ENCODE peak calls at places on chromosomes 1 and 21, in nine cellular contexts. L, J, V, Q, X, C, W, I and S are unnamed samples.

GRCh38 chr1:34086561-34086960 is 78.5 kb downstream of the CSMD2 start:
- DNase-seq in I (no peak), V (no peak), L (no peak), Q (no peak), J (no peak), C (peak; percentile 64), X (no peak), W (no peak), S (no peak)

GRCh38 chr1:185463433-185463832 is 146.4 kb upstream of the IVNS1ABP start:
- DNase-seq in W (no peak), C (no peak), V (no peak), X (no peak), Q (no peak), J (no peak), I (no peak), L (no peak), S (no peak)

GRCh38 chr1:54604572-54605370 is 18.6 kb downstream of the FAM151A start:
- DNase-seq in Q (peak; percentile 46), X (no peak), C (no peak), L (no peak), I (no peak), V (peak; percentile 46), W (no peak), J (no peak), S (no peak)

GRCh38 chr1:40696294-40696693 is 4.8 kb downstream of the NFYC start:
- DNase-seq in Q (no peak), C (no peak), W (no peak), X (no peak), L (no peak), I (no peak), J (no peak), V (no peak), S (no peak)

GRCh38 chr1:27606708-27607238 is 2.8 kb upstream of the AHDC1 start:
- DNase-seq in Q (no peak), W (no peak), I (peak; percentile 53), L (no peak), V (no peak), C (no peak), J (no peak), X (no peak), S (no peak)

GRCh38 chr1:230084408-230085177 is 17.6 kb downstream of the GALNT2 start:
- DNase-seq in Q (no peak), V (no peak), C (no peak), I (peak; percentile 59), J (peak; percentile 34), W (no peak), L (peak; percentile 62), X (peak; percentile 23), S (peak; percentile 63)

GRCh38 chr1:172086137-172086536 is 244.8 kb downstream of the DNM3 start:
- DNase-seq in V (no peak), J (no peak), Q (no peak), L (no peak), X (no peak), W (no peak), I (no peak), C (no peak), S (peak; percentile 29)

GRCh38 chr1:32394890-32395415 is 712 bp upstream of the BSDC1 start:
- DNase-seq in I (peak; percentile 56), J (no peak), X (no peak), C (no peak), V (no peak), W (no peak), L (no peak), Q (no peak), S (no peak)

GRCh38 chr1:208098758-208099157 is 145.4 kb downstream of the PLXNA2 start:
- DNase-seq in L (no peak), C (no peak), Q (no peak), X (no peak), V (no peak), J (no peak), I (no peak), W (no peak), S (no peak)

GRCh38 chr1:22276396-22276748 is 133.5 kb upstream of the WNT4 start:
- DNase-seq in V (no peak), J (no peak), I (no peak), W (no peak), Q (no peak), L (no peak), X (no peak), C (no peak), S (no peak)

GRCh38 chr1:18957136-18957521 is 653 bp upstream of the IFFO2 start:
- DNase-seq in W (no peak), V (no peak), I (no peak), X (no peak), C (no peak), J (no peak), L (no peak), Q (peak; percentile 84), S (no peak)

DNA sequence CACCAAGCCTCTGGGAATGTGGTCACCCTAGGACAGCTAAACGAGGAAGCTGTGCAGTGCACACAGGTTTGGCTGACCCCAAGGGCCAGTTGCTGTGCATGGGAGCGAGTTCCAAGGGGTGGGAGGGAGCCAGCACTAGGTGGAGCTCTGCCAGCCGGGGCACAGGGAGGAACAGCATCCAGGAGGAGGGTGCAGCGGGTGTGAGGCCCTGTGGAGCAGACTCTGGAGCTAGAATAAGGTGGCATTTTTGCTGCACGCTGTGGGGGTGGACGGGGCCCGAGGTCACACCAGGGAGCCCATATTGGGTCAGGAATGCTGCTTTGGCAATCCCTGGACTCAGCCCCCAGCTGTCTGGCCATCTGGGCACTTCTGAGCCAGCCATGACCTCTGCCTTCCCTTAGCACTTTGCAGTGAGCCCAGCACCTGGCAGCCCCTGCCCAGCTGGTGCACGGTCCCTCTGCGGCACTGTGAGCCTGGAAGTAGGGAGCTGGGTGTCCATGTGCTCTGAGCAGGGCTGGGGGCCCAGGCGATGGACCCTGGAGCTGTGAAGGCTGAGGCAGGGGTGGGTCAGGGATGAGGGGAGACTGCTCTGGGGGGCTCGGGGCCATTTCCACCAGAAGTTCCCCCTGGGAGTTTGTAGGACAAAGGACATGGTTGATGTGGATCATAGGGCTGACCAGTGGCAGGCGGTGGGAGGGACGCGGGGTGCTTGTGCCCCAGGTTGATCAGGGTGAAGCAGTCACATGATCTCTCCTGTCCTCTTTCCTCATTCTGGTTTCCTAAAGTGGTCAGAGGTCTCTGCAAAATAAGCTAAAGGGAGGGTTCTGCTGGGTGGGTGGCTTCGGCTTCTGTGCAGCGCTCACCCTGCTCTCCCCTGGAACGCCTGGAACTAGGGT is 8.9 kb downstream of the PDXK start:
- DNase-seq in L (no peak), V (no peak), I (peak; percentile 39), C (no peak), W (no peak), J (peak; percentile 70), Q (no peak), X (no peak), S (peak; percentile 67)
- H3K4me1 ChIP-seq in L (peaks cover 82% of the 10 kb centered on the region), V (peaks cover 59% of the 10 kb centered on the region), I (peaks cover 61% of the 10 kb centered on the region), C (peaks cover 51% of the 10 kb centered on the region), W (peaks cover 7% of the 10 kb centered on the region), J (peaks cover 93% of the 10 kb centered on the region), Q (peaks cover 68% of the 10 kb centered on the region), X (peaks cover 61% of the 10 kb centered on the region), S (peaks cover 22% of the 10 kb centered on the region)

GRCh38 chr1:48228156-48228555 is 5.6 kb downstream of the SLC5A9 start:
- DNase-seq in C (no peak), J (no peak), I (peak; percentile 17), L (no peak), X (no peak), W (peak; percentile 68), Q (no peak), V (no peak), S (no peak)
- TF ChIP-seq EP300 in C (no peak), J (no peak), I (no peak), L (no peak), X (no peak), W (no peak), Q (no peak), V (no peak), S (no peak)

GRCh38 chr1:86296305-86297205 is 99.6 kb downstream of the ODF2L start:
- DNase-seq in V (no peak), L (no peak), I (no peak), C (no peak), W (no peak), Q (no peak), J (no peak), X (no peak), S (no peak)
- H3K27me3 ChIP-seq in V (no peaks in the 10 kb centered on the region), L (no peaks in the 10 kb centered on the region), I (no peaks in the 10 kb centered on the region), C (no peaks in the 10 kb centered on the region), W (no peaks in the 10 kb centered on the region), Q (no peaks in the 10 kb centered on the region), J (no peaks in the 10 kb centered on the region), X (no peaks in the 10 kb centered on the region), S (no peaks in the 10 kb centered on the region)

GRCh38 chr1:17551755-17552234 is 12.3 kb downstream of the ARHGEF10L start:
- DNase-seq in J (peak; percentile 71), X (no peak), I (no peak), C (no peak), L (no peak), Q (no peak), V (no peak), W (no peak), S (no peak)

GRCh38 chr1:17550684-17551584 is 11.4 kb downstream of the ARHGEF10L start:
- DNase-seq in W (no peak), I (no peak), Q (no peak), L (no peak), C (no peak), X (no peak), V (no peak), J (peak; percentile 50), S (no peak)

GRCh38 chr1:17557986-17558385 is 18.5 kb downstream of the ARHGEF10L start:
- DNase-seq in X (no peak), W (no peak), J (no peak), C (no peak), L (no peak), I (no peak), Q (no peak), V (no peak), S (no peak)

GRCh38 chr1:17554966-17555365 is 15.5 kb downstream of the ARHGEF10L start:
- DNase-seq in L (no peak), I (no peak), Q (no peak), X (no peak), J (no peak), V (no peak), W (no peak), C (no peak), S (no peak)

DNA sequence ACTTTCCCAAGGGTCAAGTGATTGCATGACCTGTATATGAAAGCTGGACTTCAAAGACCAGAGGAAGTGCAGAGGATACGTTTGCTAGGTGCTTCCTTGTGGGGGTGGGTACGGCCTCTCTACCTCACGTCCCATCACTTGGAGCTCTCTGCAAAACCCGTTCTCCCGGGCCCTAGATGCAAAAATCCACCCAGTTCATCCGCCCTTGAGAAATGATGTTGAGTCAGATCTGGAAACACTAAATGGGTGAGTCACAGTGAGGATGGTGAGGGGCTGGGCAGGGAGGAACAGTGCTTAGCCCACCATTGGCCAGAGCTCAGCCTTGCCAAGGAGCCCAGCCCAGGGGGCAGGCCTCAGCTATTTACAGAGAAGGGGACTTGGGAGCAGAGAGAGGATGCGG is 14.5 kb downstream of the ARHGEF10L start:
- DNase-seq in J (no peak), C (no peak), W (no peak), X (no peak), V (no peak), L (no peak), I (no peak), Q (no peak), S (no peak)
- H3K4me1 ChIP-seq in J (peaks cover 69% of the 10 kb centered on the region), C (peaks cover 36% of the 10 kb centered on the region), W (peaks cover 52% of the 10 kb centered on the region), X (peaks cover 22% of the 10 kb centered on the region), V (peaks cover 42% of the 10 kb centered on the region), L (peaks cover 43% of the 10 kb centered on the region), I (peaks cover 19% of the 10 kb centered on the region), Q (peaks cover 42% of the 10 kb centered on the region), S (peaks cover 12% of the 10 kb centered on the region)